ENCODE peak calls at places on chromosomes 3 and 15, in ten cellular contexts. E is lower lobe of right lung, D is SJSA1, N is H9, A is heart right ventricle, G is A549, X is spleen, Y is Peyer's patch, M is endodermal cell, Q is A673. W is an unnamed sample.

GRCh38 chr3:46017720-46018119 is 9.6 kb downstream of the XCR1 start:
- DNase-seq in E (peak), D (no peak), N (no peak), A (no peak), G (no peak), X (no peak), Y (no peak), M (no peak), Q (no peak), W (no peak)

GRCh38 chr15:70096215-70096974 is 1.3 kb downstream of the TLE3 start:
- DNase-seq in E (peak), D (peak), N (no peak), A (peak), G (peak), X (peak), Y (peak), M (no peak), Q (peak), W (no peak)

GRCh38 chr3:182389041-182389815 is 404.1 kb upstream of the ATP11B start:
- DNase-seq in E (no peak), D (no peak), N (no peak), A (no peak), G (no peak), X (no peak), Y (no peak), M (no peak), Q (no peak), W (no peak)

GRCh38 chr15:30925686-30926085 is 22.0 kb downstream of the FAN1 start:
- DNase-seq in E (no peak), D (no peak), N (no peak), A (no peak), G (no peak), X (no peak), Y (no peak), M (no peak), Q (no peak), W (no peak)

GRCh38 chr3:118803096-118803476 is 231.6 kb downstream of the IGSF11 start:
- DNase-seq in E (no peak), D (no peak), N (no peak), A (no peak), G (no peak), X (no peak), Y (no peak), M (no peak), Q (no peak), W (no peak)

GRCh38 chr15:52078876-52079700 is 33.5 kb downstream of the BCL2L10 start:
- DNase-seq in E (peak), D (peak), N (peak), A (peak), G (peak), X (peak), Y (peak), M (peak), Q (peak), W (no peak)

GRCh38 chr15:88702983-88703382 is 64.2 kb downstream of the ISG20 start:
- DNase-seq in E (no peak), D (no peak), N (no peak), A (no peak), G (no peak), X (no peak), Y (peak), M (no peak), Q (no peak), W (no peak)

GRCh38 chr3:48594431-48595049 is 589 bp downstream of the COL7A1 start:
- DNase-seq in E (no peak), D (peak), N (peak), A (no peak), G (peak), X (no peak), Y (no peak), M (peak), Q (no peak), W (no peak)

GRCh38 chr3:101643861-101644613 is 32.9 kb downstream of the ZBTB11 start:
- DNase-seq in E (no peak), D (peak), N (no peak), A (no peak), G (peak), X (no peak), Y (no peak), M (no peak), Q (peak), W (no peak)

GRCh38 chr3:182909318-182910040 is 70.9 kb downstream of the DCUN1D1 start:
- DNase-seq in E (no peak), D (peak), N (no peak), A (no peak), G (peak), X (no peak), Y (no peak), M (no peak), Q (peak), W (no peak)

GRCh38 chr15:90334304-90334731 is 17.8 kb upstream of the ZNF774 start:
- DNase-seq in E (no peak), D (no peak), N (no peak), A (no peak), G (no peak), X (no peak), Y (peak), M (no peak), Q (no peak), W (no peak)
- H3K27ac ChIP-seq in E (no peak), D (no peak), N (no peak), A (no peak), G (no peak), X (no peak), Y (no peak), M (no peak), Q (no peak), W (no peak)

GRCh38 chr15:37056168-37056893 is 44.0 kb downstream of the MEIS2 start:
- DNase-seq in E (no peak), D (no peak), N (no peak), A (peak), G (no peak), X (no peak), Y (peak), M (no peak), Q (peak), W (no peak)
- H3K27ac ChIP-seq in E (peak), D (no peak), N (no peak), A (peak), G (no peak), X (no peak), Y (no peak), M (peak), Q (no peak), W (no peak)

GRCh38 chr15:61232266-61232665 is 3.2 kb upstream of the RORA start:
- DNase-seq in E (no peak), D (no peak), N (no peak), A (no peak), G (no peak), X (no peak), Y (no peak), M (no peak), Q (no peak), W (no peak)

GRCh38 chr15:61226313-61227250 is 2.5 kb downstream of the RORA start:
- DNase-seq in E (no peak), D (no peak), N (no peak), A (no peak), G (no peak), X (no peak), Y (no peak), M (no peak), Q (no peak), W (no peak)

GRCh38 chr15:61228025-61228901 is 839 bp downstream of the RORA start:
- DNase-seq in E (peak), D (peak), N (peak), A (peak), G (peak), X (no peak), Y (no peak), M (peak), Q (peak), W (no peak)

GRCh38 chr15:61222010-61222409 is 7.1 kb downstream of the RORA start:
- DNase-seq in E (no peak), D (no peak), N (no peak), A (no peak), G (no peak), X (no peak), Y (no peak), M (no peak), Q (no peak), W (no peak)

GRCh38 chr15:61227269-61228024 is 1.7 kb downstream of the RORA start:
- DNase-seq in E (no peak), D (peak), N (peak), A (peak), G (peak), X (no peak), Y (no peak), M (peak), Q (peak), W (no peak)
- H3K27ac ChIP-seq in E (no peak), D (no peak), N (no peak), A (no peak), G (no peak), X (no peak), Y (no peak), M (no peak), Q (no peak), W (no peak)

GRCh38 chr3:128311441-128311844 is 155.2 kb downstream of the DNAJB8 start:
- DNase-seq in E (no peak), D (no peak), N (peak), A (peak), G (no peak), X (no peak), Y (no peak), M (peak), Q (no peak), W (no peak)
- H3K27ac ChIP-seq in E (no peak), D (no peak), N (no peak), A (no peak), G (no peak), X (no peak), Y (no peak), M (no peak), Q (no peak), W (no peak)

DNA sequence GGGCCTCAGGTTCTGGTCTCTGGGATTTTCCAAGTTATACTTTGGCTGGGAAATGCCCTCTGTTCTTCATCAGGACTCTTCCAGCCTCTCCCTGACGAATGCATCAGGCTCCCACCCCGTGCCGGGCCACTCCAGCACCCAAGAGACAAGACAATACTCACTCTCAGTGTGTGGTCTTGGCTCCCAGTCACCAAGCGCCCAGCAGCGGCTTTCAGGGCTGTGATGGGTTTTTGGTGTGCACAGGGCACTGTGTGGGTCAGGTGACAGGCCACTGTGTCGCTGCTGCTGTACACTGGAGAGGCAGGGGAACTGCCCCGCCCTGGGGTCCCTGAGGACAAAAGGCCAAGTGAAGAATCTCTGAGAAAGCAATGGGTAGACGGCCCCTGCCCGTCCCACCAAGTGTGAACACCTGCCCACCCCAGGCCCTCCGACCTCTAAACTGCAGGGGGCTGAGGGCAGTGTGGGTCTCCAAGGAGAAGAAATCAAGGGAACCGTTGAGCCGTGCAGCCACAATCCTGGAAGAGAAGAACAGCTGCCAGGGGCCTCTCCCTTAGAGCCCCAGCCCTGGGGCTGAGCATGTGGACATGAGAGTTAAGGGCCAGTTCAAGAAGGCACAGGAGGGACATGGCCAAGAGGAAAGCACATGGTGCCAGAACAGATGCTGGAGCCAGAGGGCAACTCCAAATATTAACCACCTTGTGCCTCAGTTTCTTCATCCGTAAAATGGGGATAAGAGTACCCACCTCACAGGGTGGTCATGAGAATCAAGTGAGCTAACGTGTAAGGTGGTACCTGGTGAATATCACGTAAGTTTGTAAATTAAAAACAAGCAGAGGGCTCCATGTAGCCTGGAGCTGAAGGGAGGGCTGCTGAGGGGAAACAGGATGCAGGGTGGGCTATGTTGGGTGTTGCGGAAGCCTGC is 34.1 kb downstream of the PTPN23 start:
- DNase-seq in E (no peak), D (peak), N (no peak), A (peak), G (no peak), X (peak), Y (no peak), M (no peak), Q (no peak), W (no peak)
- H3K27ac ChIP-seq in E (no peak), D (no peak), N (no peak), A (no peak), G (no peak), X (no peak), Y (no peak), M (no peak), Q (no peak), W (no peak)

GRCh38 chr15:28272587-28272986 is 49.4 kb downstream of the HERC2 start:
- DNase-seq in E (no peak), D (no peak), N (no peak), A (no peak), G (no peak), X (no peak), Y (no peak), M (no peak), Q (no peak), W (no peak)
- H3K27ac ChIP-seq in E (no peak), D (no peak), N (no peak), A (no peak), G (no peak), X (no peak), Y (no peak), M (no peak), Q (no peak), W (no peak)

GRCh38 chr3:38107911-38108648 is 28.8 kb downstream of the ACAA1 start:
- DNase-seq in E (peak), D (no peak), N (peak), A (no peak), G (no peak), X (no peak), Y (no peak), M (peak), Q (no peak), W (no peak)

GRCh38 chr3:38111201-38111600 is 25.7 kb downstream of the ACAA1 start:
- DNase-seq in E (no peak), D (no peak), N (no peak), A (no peak), G (no peak), X (no peak), Y (no peak), M (no peak), Q (no peak), W (no peak)

GRCh38 chr3:38109580-38110313 is 27.2 kb downstream of the ACAA1 start:
- DNase-seq in E (peak), D (no peak), N (peak), A (no peak), G (no peak), X (peak), Y (no peak), M (peak), Q (no peak), W (no peak)

GRCh38 chr3:38110314-38111050 is 26.4 kb downstream of the ACAA1 start:
- DNase-seq in E (no peak), D (no peak), N (no peak), A (no peak), G (no peak), X (peak), Y (peak), M (peak), Q (no peak), W (no peak)

GRCh38 chr3:38108649-38109579 is 28.0 kb downstream of the ACAA1 start:
- DNase-seq in E (peak), D (no peak), N (peak), A (no peak), G (no peak), X (peak), Y (peak), M (peak), Q (no peak), W (no peak)
- H3K27ac ChIP-seq in E (no peak), D (no peak), N (no peak), A (no peak), G (no peak), X (no peak), Y (no peak), M (no peak), Q (no peak), W (no peak)